ENCODE peak calls at places on chromosomes 5 and 9, in five cellular contexts. O is MM.1S, L is IMR-90, H is keratinocyte, S is neural progenitor cell. M is an unnamed sample.

GRCh38 chr9:450561-450960 is 235.9 kb downstream of the DOCK8 start:
- DNase-seq in O (no peak), L (no peak), H (no peak), S (no peak), M (no peak)

GRCh38 chr5:93201061-93201460 is 380.0 kb downstream of the NR2F1-AS1 start:
- DNase-seq in O (no peak), L (no peak), H (no peak), S (no peak), M (no peak)

GRCh38 chr9:138051586-138052321 is 174.2 kb downstream of the CACNA1B start:
- DNase-seq in O (no peak), L (no peak), H (no peak), S (peak), M (no peak)

GRCh38 chr5:168976311-168976893 is 324.5 kb downstream of the SLIT3 start:
- DNase-seq in O (no peak), L (no peak), H (no peak), S (no peak), M (no peak)

GRCh38 chr5:94422819-94423218 is 195.6 kb downstream of the KIAA0825 start:
- DNase-seq in O (no peak), L (peak), H (peak), S (peak), M (no peak)

GRCh38 chr9:110767559-110768063 is 99.0 kb downstream of the MUSK start:
- DNase-seq in O (no peak), L (peak), H (no peak), S (no peak), M (no peak)

GRCh38 chr5:132050661-132051371 is 9.6 kb upstream of the IL3 start:
- DNase-seq in O (no peak), L (no peak), H (no peak), S (no peak), M (no peak)

GRCh38 chr9:129885018-129885669 is 49.9 kb downstream of the USP20 start:
- DNase-seq in O (peak), L (no peak), H (no peak), S (peak), M (peak)

GRCh38 chr9:134455951-134456739 is 129.9 kb downstream of the RXRA start:
- DNase-seq in O (no peak), L (peak), H (peak), S (no peak), M (no peak)

GRCh38 chr9:132136151-132136892 is 25.5 kb upstream of the NTNG2 start:
- DNase-seq in O (no peak), L (no peak), H (no peak), S (peak), M (no peak)

GRCh38 chr9:132447346-132447745 is 37.3 kb downstream of the CFAP77 start:
- DNase-seq in O (no peak), L (no peak), H (no peak), S (peak), M (no peak)

GRCh38 chr5:6362846-6363245 is 15.5 kb downstream of the MED10 start:
- DNase-seq in O (no peak), L (no peak), H (no peak), S (peak), M (no peak)

GRCh38 chr5:78930742-78931141 is 54.4 kb downstream of the ARSB start:
- DNase-seq in O (no peak), L (peak), H (no peak), S (peak), M (no peak)

GRCh38 chr5:160260881-160261815 is 31.8 kb downstream of the FABP6 start:
- DNase-seq in O (no peak), L (peak), H (no peak), S (peak), M (no peak)

GRCh38 chr5:4661326-4661725 is 478.8 kb upstream of the ADAMTS16 start:
- DNase-seq in O (no peak), L (no peak), H (no peak), S (no peak), M (no peak)

GRCh38 chr5:7094626-7095025 is 301.3 kb upstream of the ADCY2 start:
- DNase-seq in O (peak), L (no peak), H (no peak), S (peak), M (peak)

GRCh38 chr9:14315754-14316573 is 2.0 kb upstream of the NFIB start:
- DNase-seq in O (no peak), L (no peak), H (no peak), S (peak), M (no peak)

GRCh38 chr5:52995095-52995494 is 5.9 kb downstream of the ITGA2 start:
- DNase-seq in O (no peak), L (no peak), H (no peak), S (no peak), M (no peak)

GRCh38 chr9:121674952-121675351 is 23.5 kb downstream of the DAB2IP start:
- DNase-seq in O (no peak), L (peak), H (no peak), S (no peak), M (no peak)

GRCh38 chr5:138969323-138970013 is 94.3 kb upstream of the LRRTM2 start:
- DNase-seq in O (no peak), L (no peak), H (no peak), S (no peak), M (no peak)

GRCh38 chr9:89496645-89497044 is 1.3 kb downstream of the SEMA4D start:
- DNase-seq in O (peak), L (no peak), H (no peak), S (no peak), M (no peak)

GRCh38 chr5:103262422-103262871 is 3.9 kb downstream of the MACIR start:
- DNase-seq in O (no peak), L (peak), H (no peak), S (no peak), M (no peak)

GRCh38 chr5:83378624-83379259 is 92.8 kb upstream of the VCAN start:
- DNase-seq in O (no peak), L (no peak), H (no peak), S (no peak), M (no peak)

GRCh38 chr5:41856644-41857491 is 13.4 kb downstream of the OXCT1 start:
- DNase-seq in O (peak), L (peak), H (no peak), S (peak), M (peak)

GRCh38 chr9:138074516-138074915 is 196.9 kb downstream of the CACNA1B start:
- DNase-seq in O (no peak), L (no peak), H (no peak), S (no peak), M (no peak)

GRCh38 chr5:64767959-64768357 is 533 bp downstream of the SREK1IP1 start:
- DNase-seq in O (peak), L (peak), H (no peak), S (peak), M (peak)

GRCh38 chr9:17742065-17742464 is 163.2 kb downstream of the SH3GL2 start:
- DNase-seq in O (no peak), L (no peak), H (no peak), S (peak), M (no peak)

GRCh38 chr5:138000102-138000723 is 32.7 kb downstream of the FAM13B start:
- DNase-seq in O (no peak), L (peak), H (no peak), S (no peak), M (no peak)

GRCh38 chr5:14672082-14672481 is 7.6 kb downstream of the OTULIN start:
- DNase-seq in O (no peak), L (no peak), H (no peak), S (no peak), M (peak)

GRCh38 chr5:143921525-143922311 is 109.8 kb downstream of the HMHB1 start:
- DNase-seq in O (no peak), L (peak), H (peak), S (no peak), M (no peak)

GRCh38 chr5:147669113-147669869 is 113.2 kb downstream of the JAKMIP2 start:
- DNase-seq in O (no peak), L (no peak), H (no peak), S (peak), M (no peak)

GRCh38 chr5:142561486-142562097 is 124.3 kb downstream of the FGF1 start:
- DNase-seq in O (no peak), L (peak), H (no peak), S (no peak), M (no peak)

GRCh38 chr9:75121914-75122558 is 33.7 kb downstream of the OSTF1 start:
- DNase-seq in O (no peak), L (no peak), H (no peak), S (no peak), M (no peak)

GRCh38 chr9:100472725-100473261 is at the start of gene TMEFF1:
- DNase-seq in O (peak), L (peak), H (no peak), S (peak), M (no peak)

GRCh38 chr5:178071108-178071507 is 42.2 kb upstream of the N4BP3 start:
- DNase-seq in O (no peak), L (no peak), H (no peak), S (no peak), M (no peak)

GRCh38 chr9:87501806-87502205 is 4.1 kb downstream of the DAPK1 start:
- DNase-seq in O (no peak), L (no peak), H (no peak), S (no peak), M (no peak)

GRCh38 chr9:117412841-117413240 is 2.0 kb downstream of the ASTN2 start:
- DNase-seq in O (no peak), L (no peak), H (no peak), S (peak), M (no peak)

GRCh38 chr9:3708751-3709150 is 182.9 kb upstream of the RFX3 start:
- DNase-seq in O (no peak), L (peak), H (no peak), S (no peak), M (no peak)

GRCh38 chr5:158824167-158824882 is 275.4 kb downstream of the EBF1 start:
- DNase-seq in O (no peak), L (no peak), H (no peak), S (peak), M (no peak)

GRCh38 chr9:25207402-25207801 is 470.8 kb downstream of the TUSC1 start:
- DNase-seq in O (no peak), L (no peak), H (no peak), S (peak), M (no peak)

GRCh38 chr9:25206027-25206426 is 472.2 kb downstream of the TUSC1 start:
- DNase-seq in O (no peak), L (no peak), H (no peak), S (no peak), M (no peak)

DNA sequence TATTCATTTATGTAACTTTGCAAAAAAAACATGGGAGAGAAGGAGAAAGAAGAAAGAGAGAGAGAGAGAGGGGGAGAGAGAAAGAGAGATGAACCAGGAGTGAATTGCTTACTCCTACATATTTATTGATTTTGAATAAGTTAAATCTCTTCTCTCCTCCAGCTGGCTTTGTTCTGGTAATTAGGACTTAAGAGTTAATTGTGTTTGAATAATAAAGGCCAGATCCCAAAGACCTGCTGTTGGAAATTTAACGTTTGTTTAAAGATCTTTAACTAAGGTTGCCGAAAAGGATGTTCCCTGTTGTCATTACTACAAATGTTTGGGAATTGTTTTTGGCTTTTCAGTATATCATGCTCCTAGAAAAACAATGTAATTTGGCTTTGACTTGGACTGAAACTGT is 473.0 kb downstream of the TUSC1 start:
- DNase-seq in O (no peak), L (no peak), H (no peak), S (peak), M (no peak)
- H3K9ac ChIP-seq in O (no peak), L (no peak), H (no peak), S (no peak), M (no peak)

DNA sequence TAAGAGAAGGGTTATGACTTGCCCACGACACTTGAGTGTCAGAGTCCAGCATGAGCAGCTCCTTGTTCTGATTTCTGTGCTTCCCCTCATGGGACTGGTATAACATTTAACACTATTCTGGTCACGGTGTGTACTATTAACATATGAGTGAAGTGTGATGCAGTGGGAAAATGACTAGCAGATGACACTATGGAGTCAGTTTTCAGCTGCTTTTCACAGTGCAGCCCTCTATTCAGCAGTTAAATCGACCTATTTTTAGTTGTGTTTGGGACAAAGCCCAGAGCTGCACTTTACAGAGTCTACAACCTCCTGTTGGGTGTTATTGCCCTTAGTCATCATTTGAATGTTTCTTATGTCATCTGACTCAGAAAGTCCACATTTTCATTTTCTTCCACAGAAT is 59.1 kb downstream of the CHSY3 start:
- DNase-seq in O (no peak), L (peak), H (no peak), S (no peak), M (no peak)
- H2AFZ ChIP-seq in O (no peak), L (no peak), H (no peak), S (no peak), M (no peak)

GRCh38 chr5:170508660-170509322 is 5.0 kb downstream of the KCNIP1 start:
- DNase-seq in O (no peak), L (no peak), H (no peak), S (no peak), M (no peak)
- H3K27ac ChIP-seq in O (no peak), L (no peak), H (no peak), S (no peak), M (no peak)

GRCh38 chr5:10251409-10251808 is 1.3 kb downstream of the CCT5 start:
- DNase-seq in O (no peak), L (no peak), H (no peak), S (no peak), M (no peak)
- H3K9ac ChIP-seq in O (peak), L (peak), H (peak), S (peak), M (peak)

GRCh38 chr5:91089758-91090157 is 293.4 kb downstream of the ARRDC3 start:
- DNase-seq in O (no peak), L (no peak), H (no peak), S (no peak), M (no peak)

GRCh38 chr5:91091471-91092234 is 291.5 kb downstream of the ARRDC3 start:
- DNase-seq in O (no peak), L (no peak), H (no peak), S (no peak), M (no peak)

GRCh38 chr5:91095321-91095720 is 287.8 kb downstream of the ARRDC3 start:
- DNase-seq in O (no peak), L (no peak), H (no peak), S (no peak), M (no peak)

GRCh38 chr5:91092859-91093843 is 290.0 kb downstream of the ARRDC3 start:
- DNase-seq in O (no peak), L (no peak), H (no peak), S (no peak), M (no peak)

GRCh38 chr5:91090995-91091394 is 292.1 kb downstream of the ARRDC3 start:
- DNase-seq in O (no peak), L (no peak), H (no peak), S (no peak), M (no peak)
- H2AFZ ChIP-seq in O (no peak), L (no peak), H (no peak), S (no peak), M (no peak)

M was measured in Karpas-422.